ENCODE peak calls at places on chromosomes 6 and 20, in four cellular contexts. One of them, this sample, is unnamed.

GRCh38 chr6:31972709-31973350 is 892 bp upstream of the DXO start:
- DNase-seq in CD8-positive, alpha-beta T cell: no peak
- DNase-seq in right cardiac atrium: no peak
- DNase-seq in CD4-positive, alpha-beta T cell: no peak
- DNase-seq in this sample: no peak

GRCh38 chr6:133467231-133467981 is 226.2 kb downstream of the EYA4 start:
- DNase-seq in CD4-positive, alpha-beta T cell: no peak
- DNase-seq in right cardiac atrium: no peak
- DNase-seq in CD8-positive, alpha-beta T cell: no peak
- DNase-seq in this sample: no peak

GRCh38 chr6:106547961-106548453 is 81.3 kb downstream of the RTN4IP1 start:
- DNase-seq in CD4-positive, alpha-beta T cell: no peak
- DNase-seq in CD8-positive, alpha-beta T cell: no peak
- DNase-seq in right cardiac atrium: no peak
- DNase-seq in this sample: peak

GRCh38 chr20:33065785-33066184 is 12.1 kb downstream of the BPIFB3 start:
- DNase-seq in CD8-positive, alpha-beta T cell: no peak
- DNase-seq in right cardiac atrium: no peak
- DNase-seq in CD4-positive, alpha-beta T cell: no peak
- DNase-seq in this sample: peak

GRCh38 chr6:49202923-49203322 is 260.1 kb downstream of the MMUT start:
- DNase-seq in CD8-positive, alpha-beta T cell: no peak
- DNase-seq in CD4-positive, alpha-beta T cell: no peak
- DNase-seq in right cardiac atrium: no peak
- DNase-seq in this sample: no peak

GRCh38 chr6:42547407-42548329 is 16.2 kb upstream of the UBR2 start:
- DNase-seq in CD8-positive, alpha-beta T cell: peak
- DNase-seq in CD4-positive, alpha-beta T cell: peak
- DNase-seq in right cardiac atrium: peak
- DNase-seq in this sample: no peak

GRCh38 chr6:35053701-35054100 is 87.4 kb downstream of the TCP11 start:
- DNase-seq in CD8-positive, alpha-beta T cell: no peak
- DNase-seq in right cardiac atrium: no peak
- DNase-seq in CD4-positive, alpha-beta T cell: no peak
- DNase-seq in this sample: no peak

GRCh38 chr20:36887779-36888133 is 11.8 kb downstream of the TLDC2 start:
- DNase-seq in CD8-positive, alpha-beta T cell: no peak
- DNase-seq in CD4-positive, alpha-beta T cell: no peak
- DNase-seq in right cardiac atrium: no peak
- DNase-seq in this sample: no peak

GRCh38 chr20:61753196-61753942 is 312.3 kb downstream of the TAF4 start:
- DNase-seq in CD8-positive, alpha-beta T cell: no peak
- DNase-seq in CD4-positive, alpha-beta T cell: no peak
- DNase-seq in right cardiac atrium: no peak
- DNase-seq in this sample: no peak

GRCh38 chr20:50286609-50287008 is 96.0 kb downstream of the CEBPB start:
- DNase-seq in right cardiac atrium: peak
- DNase-seq in CD8-positive, alpha-beta T cell: no peak
- DNase-seq in CD4-positive, alpha-beta T cell: no peak
- DNase-seq in this sample: no peak

GRCh38 chr20:34859826-34860545 is 12.7 kb downstream of the GGT7 start:
- DNase-seq in CD4-positive, alpha-beta T cell: no peak
- DNase-seq in CD8-positive, alpha-beta T cell: no peak
- DNase-seq in right cardiac atrium: no peak
- DNase-seq in this sample: no peak

GRCh38 chr6:86782328-86782727 is 155.0 kb upstream of the HTR1E start:
- DNase-seq in right cardiac atrium: no peak
- DNase-seq in CD4-positive, alpha-beta T cell: no peak
- DNase-seq in CD8-positive, alpha-beta T cell: no peak
- DNase-seq in this sample: no peak

GRCh38 chr20:35271904-35272303 is 6.0 kb downstream of the MMP24OS start:
- DNase-seq in CD8-positive, alpha-beta T cell: no peak
- DNase-seq in CD4-positive, alpha-beta T cell: no peak
- DNase-seq in right cardiac atrium: no peak
- DNase-seq in this sample: no peak

GRCh38 chr6:15417811-15418210 is 171.9 kb downstream of the JARID2 start:
- DNase-seq in CD4-positive, alpha-beta T cell: no peak
- DNase-seq in right cardiac atrium: no peak
- DNase-seq in CD8-positive, alpha-beta T cell: no peak
- DNase-seq in this sample: peak

GRCh38 chr20:23087587-23088275 is 1.6 kb upstream of the CD93 start:
- DNase-seq in right cardiac atrium: no peak
- DNase-seq in CD4-positive, alpha-beta T cell: no peak
- DNase-seq in CD8-positive, alpha-beta T cell: no peak
- DNase-seq in this sample: no peak

GRCh38 chr6:149093643-149094042 is 223.9 kb upstream of the TAB2 start:
- DNase-seq in CD8-positive, alpha-beta T cell: no peak
- DNase-seq in CD4-positive, alpha-beta T cell: no peak
- DNase-seq in right cardiac atrium: no peak
- DNase-seq in this sample: no peak

GRCh38 chr20:46649965-46650542 is 1.2 kb downstream of the SLC13A3 start:
- DNase-seq in right cardiac atrium: no peak
- DNase-seq in CD4-positive, alpha-beta T cell: no peak
- DNase-seq in CD8-positive, alpha-beta T cell: no peak
- DNase-seq in this sample: no peak

DNA sequence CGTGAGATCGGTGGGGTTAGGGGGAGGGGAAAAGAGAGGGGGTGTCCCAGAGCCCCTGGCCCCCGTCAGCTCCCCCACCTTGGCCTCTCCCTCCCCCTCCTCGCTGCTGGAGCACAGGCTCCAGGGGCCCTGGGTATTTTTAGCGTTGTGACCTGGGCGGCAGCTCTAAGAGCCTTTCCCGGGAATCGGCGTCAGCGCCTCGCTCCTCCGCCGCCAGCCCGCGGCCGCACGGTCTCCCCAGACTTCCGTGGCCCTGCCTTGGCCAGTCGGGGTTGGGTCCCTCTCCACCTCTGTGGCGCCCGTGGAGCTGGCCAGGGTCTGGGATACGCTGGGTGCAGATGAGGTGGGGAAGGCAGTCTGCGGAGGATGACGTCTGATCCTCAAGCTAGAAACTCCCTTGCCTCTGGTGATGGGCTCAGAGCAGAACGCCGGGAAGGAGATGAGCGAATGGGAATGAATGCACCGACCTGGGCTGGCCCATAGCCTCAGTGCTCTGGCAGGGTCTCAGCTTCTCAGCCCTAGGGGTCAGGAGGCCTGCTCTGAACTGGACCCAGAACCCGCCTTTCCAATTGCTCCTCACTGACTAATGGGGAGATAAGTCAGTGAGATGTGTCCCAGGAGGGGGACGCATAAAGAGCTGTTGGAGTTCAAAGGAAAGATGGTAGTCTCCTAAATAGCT is 883 bp upstream of the DBNDD2 start:
- DNase-seq in right cardiac atrium: peak
- DNase-seq in CD4-positive, alpha-beta T cell: no peak
- DNase-seq in CD8-positive, alpha-beta T cell: no peak
- DNase-seq in this sample: no peak
- H3K27ac ChIP-seq in right cardiac atrium: peak
- H3K27ac ChIP-seq in CD4-positive, alpha-beta T cell: peak
- H3K27ac ChIP-seq in CD8-positive, alpha-beta T cell: peak
- H3K27ac ChIP-seq in this sample: peak

DNA sequence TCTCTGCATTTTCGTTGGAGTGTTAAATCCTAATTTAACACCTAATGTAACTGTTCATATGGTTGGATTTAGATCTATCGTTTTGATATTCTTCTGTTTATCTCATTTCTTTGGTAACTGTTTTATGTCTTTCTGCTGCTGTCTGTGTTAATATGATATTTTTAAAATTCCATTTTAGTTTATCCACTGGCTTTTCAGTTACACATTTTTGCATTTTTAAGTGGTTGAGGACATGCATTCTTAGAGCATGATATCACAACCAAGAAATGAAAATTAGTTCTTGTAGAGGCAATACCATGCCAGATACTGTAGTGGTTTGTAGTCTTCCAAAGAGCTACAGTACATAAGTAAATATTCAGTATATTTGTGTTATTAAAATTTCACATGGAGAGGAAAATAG is 58.6 kb downstream of the LIN28B start:
- DNase-seq in CD8-positive, alpha-beta T cell: no peak
- DNase-seq in right cardiac atrium: no peak
- DNase-seq in CD4-positive, alpha-beta T cell: no peak
- DNase-seq in this sample: no peak
- H3K27ac ChIP-seq in CD8-positive, alpha-beta T cell: no peak
- H3K27ac ChIP-seq in right cardiac atrium: no peak
- H3K27ac ChIP-seq in CD4-positive, alpha-beta T cell: no peak
- H3K27ac ChIP-seq in this sample: no peak

GRCh38 chr6:208973-209372 is 83.3 kb upstream of the DUSP22 start:
- DNase-seq in right cardiac atrium: no peak
- DNase-seq in CD4-positive, alpha-beta T cell: no peak
- DNase-seq in CD8-positive, alpha-beta T cell: no peak
- DNase-seq in this sample: no peak
- H3K27ac ChIP-seq in right cardiac atrium: no peak
- H3K27ac ChIP-seq in CD4-positive, alpha-beta T cell: no peak
- H3K27ac ChIP-seq in CD8-positive, alpha-beta T cell: no peak
- H3K27ac ChIP-seq in this sample: no peak

GRCh38 chr6:44527961-44528644 is 140.6 kb downstream of the CDC5L start:
- DNase-seq in right cardiac atrium: no peak
- DNase-seq in CD4-positive, alpha-beta T cell: no peak
- DNase-seq in CD8-positive, alpha-beta T cell: no peak
- DNase-seq in this sample: no peak

GRCh38 chr6:44528716-44529115 is 141.2 kb downstream of the CDC5L start:
- DNase-seq in CD4-positive, alpha-beta T cell: no peak
- DNase-seq in right cardiac atrium: no peak
- DNase-seq in CD8-positive, alpha-beta T cell: no peak
- DNase-seq in this sample: no peak

GRCh38 chr6:44525761-44526351 is 138.3 kb downstream of the CDC5L start:
- DNase-seq in right cardiac atrium: no peak
- DNase-seq in CD8-positive, alpha-beta T cell: no peak
- DNase-seq in CD4-positive, alpha-beta T cell: no peak
- DNase-seq in this sample: no peak

GRCh38 chr6:44529506-44529905 is 142.0 kb downstream of the CDC5L start:
- DNase-seq in CD8-positive, alpha-beta T cell: no peak
- DNase-seq in CD4-positive, alpha-beta T cell: no peak
- DNase-seq in right cardiac atrium: no peak
- DNase-seq in this sample: no peak

GRCh38 chr6:44527191-44527960 is 139.9 kb downstream of the CDC5L start:
- DNase-seq in right cardiac atrium: no peak
- DNase-seq in CD8-positive, alpha-beta T cell: no peak
- DNase-seq in CD4-positive, alpha-beta T cell: no peak
- DNase-seq in this sample: no peak
- H3K27ac ChIP-seq in right cardiac atrium: no peak
- H3K27ac ChIP-seq in CD8-positive, alpha-beta T cell: no peak
- H3K27ac ChIP-seq in CD4-positive, alpha-beta T cell: no peak
- H3K27ac ChIP-seq in this sample: no peak

GRCh38 chr20:5077761-5078387 is 41.9 kb downstream of the PCNA start:
- DNase-seq in CD4-positive, alpha-beta T cell: no peak
- DNase-seq in right cardiac atrium: no peak
- DNase-seq in CD8-positive, alpha-beta T cell: peak
- DNase-seq in this sample: no peak
- H3K27ac ChIP-seq in CD4-positive, alpha-beta T cell: peak
- H3K27ac ChIP-seq in right cardiac atrium: peak
- H3K27ac ChIP-seq in CD8-positive, alpha-beta T cell: peak
- H3K27ac ChIP-seq in this sample: no peak

GRCh38 chr6:164321297-164321696 is 906.8 kb downstream of the QKI start:
- DNase-seq in CD8-positive, alpha-beta T cell: no peak
- DNase-seq in right cardiac atrium: no peak
- DNase-seq in CD4-positive, alpha-beta T cell: no peak
- DNase-seq in this sample: no peak

GRCh38 chr6:164325168-164325567 is 910.6 kb downstream of the QKI start:
- DNase-seq in CD8-positive, alpha-beta T cell: no peak
- DNase-seq in right cardiac atrium: no peak
- DNase-seq in CD4-positive, alpha-beta T cell: no peak
- DNase-seq in this sample: no peak

DNA sequence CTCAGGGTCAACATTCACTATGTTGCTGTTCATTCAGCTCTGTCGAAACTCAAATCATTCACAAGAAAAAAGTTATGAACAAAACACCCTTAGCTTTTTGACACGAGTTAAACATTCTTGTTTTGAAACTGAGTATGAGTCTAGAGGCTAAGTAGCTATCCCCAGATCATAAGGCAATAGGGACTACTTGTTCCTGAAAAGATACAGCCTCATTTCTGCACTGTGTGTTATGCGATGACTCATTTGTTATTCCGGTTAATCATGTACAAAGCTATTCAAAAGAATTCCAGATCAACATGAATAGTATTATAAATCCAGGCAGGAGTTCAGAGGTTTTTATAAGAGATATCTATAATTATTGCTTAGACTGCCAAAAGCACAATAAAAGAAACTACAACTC is 908.0 kb downstream of the QKI start:
- DNase-seq in CD8-positive, alpha-beta T cell: no peak
- DNase-seq in CD4-positive, alpha-beta T cell: no peak
- DNase-seq in right cardiac atrium: no peak
- DNase-seq in this sample: peak
- H3K27ac ChIP-seq in CD8-positive, alpha-beta T cell: no peak
- H3K27ac ChIP-seq in CD4-positive, alpha-beta T cell: no peak
- H3K27ac ChIP-seq in right cardiac atrium: no peak
- H3K27ac ChIP-seq in this sample: peak